ENCODE peak calls at places on chromosome 15, in five cellular contexts. R is retinal pigment epithelial cell, S is B cell, I is BJ, A is progenitor cell of endocrine pancreas. Z is an unnamed sample.

GRCh38 chr15:45456212-45457106 is 66.1 kb downstream of the SLC30A4 start:
- DNase-seq in S (no peak), I (peak), A (no peak), R (peak), Z (peak)

GRCh38 chr15:101320501-101321052 is 25.5 kb upstream of the SNRPA1 start:
- DNase-seq in A (no peak), S (no peak), R (no peak), I (no peak), Z (peak)

GRCh38 chr15:75167588-75168076 is 34.0 kb upstream of the C15orf39 start:
- DNase-seq in A (no peak), S (no peak), R (no peak), I (no peak), Z (no peak)

GRCh38 chr15:27398631-27399030 is 427.6 kb downstream of the GABRG3 start:
- DNase-seq in A (no peak), R (no peak), I (no peak), S (no peak), Z (no peak)

GRCh38 chr15:90181781-90182180 is 19.3 kb upstream of the SEMA4B start:
- DNase-seq in A (no peak), R (no peak), S (no peak), I (no peak), Z (no peak)

GRCh38 chr15:63708141-63708772 is 111.1 kb downstream of the FBXL22 start:
- DNase-seq in R (no peak), S (no peak), I (no peak), A (no peak), Z (no peak)

GRCh38 chr15:96421211-96421610 is 90.7 kb downstream of the NR2F2 start:
- DNase-seq in S (no peak), R (no peak), A (no peak), I (peak), Z (no peak)

GRCh38 chr15:101399431-101399830 is 90.1 kb downstream of the PCSK6 start:
- DNase-seq in S (no peak), I (no peak), A (no peak), R (no peak), Z (no peak)

GRCh38 chr15:43292375-43293078 is 25.8 kb upstream of the TGM5 start:
- DNase-seq in I (peak), R (no peak), S (no peak), A (no peak), Z (no peak)

GRCh38 chr15:34337557-34338306 is at the start of gene SLC12A6:
- DNase-seq in I (peak), A (peak), S (peak), R (peak), Z (peak)

GRCh38 chr15:39304201-39304841 is 276.6 kb upstream of the THBS1 start:
- DNase-seq in I (peak), R (no peak), S (no peak), A (no peak), Z (no peak)

GRCh38 chr15:81235781-81236507 is 39.3 kb downstream of the IL16 start:
- DNase-seq in S (no peak), I (peak), A (no peak), R (peak), Z (no peak)

GRCh38 chr15:38176155-38176554 is 76.5 kb upstream of the SPRED1 start:
- DNase-seq in I (no peak), R (no peak), A (no peak), S (no peak), Z (peak)

GRCh38 chr15:95292790-95293450 is 1037.6 kb upstream of the NR2F2 start:
- DNase-seq in R (no peak), I (no peak), A (no peak), S (no peak), Z (no peak)

GRCh38 chr15:96600350-96600749 is 269.9 kb downstream of the NR2F2 start:
- DNase-seq in A (no peak), R (no peak), S (no peak), I (no peak), Z (no peak)

GRCh38 chr15:48927181-48927580 is 36.5 kb downstream of the SHC4 start:
- DNase-seq in S (no peak), R (no peak), A (no peak), I (no peak), Z (no peak)

GRCh38 chr15:82545002-82545401 is 4.7 kb upstream of the RPS17 start:
- DNase-seq in A (no peak), R (no peak), S (no peak), I (no peak), Z (no peak)

GRCh38 chr15:47504624-47505256 is 212.6 kb upstream of the SEMA6D start:
- DNase-seq in I (no peak), S (no peak), A (no peak), R (no peak), Z (no peak)

GRCh38 chr15:41513282-41514227 is at the start of gene LTK:
- DNase-seq in A (no peak), S (no peak), I (no peak), R (no peak), Z (peak)

GRCh38 chr15:65055201-65055870 is 10.1 kb downstream of the SLC51B start:
- DNase-seq in I (no peak), R (no peak), S (no peak), A (no peak), Z (no peak)

GRCh38 chr15:92097473-92098178 is 244.1 kb downstream of the SLCO3A1 start:
- DNase-seq in R (no peak), A (peak), I (no peak), S (no peak), Z (peak)

GRCh38 chr15:39084683-39085530 is 496.0 kb upstream of the THBS1 start:
- DNase-seq in A (no peak), R (no peak), I (peak), S (no peak), Z (no peak)

GRCh38 chr15:78195735-78196201 is 38.6 kb downstream of the ACSBG1 start:
- DNase-seq in A (no peak), I (no peak), S (peak), R (no peak), Z (peak)

GRCh38 chr15:91135201-91136130 is 35.4 kb downstream of the SV2B start:
- DNase-seq in R (no peak), A (no peak), S (no peak), I (no peak), Z (peak)

GRCh38 chr15:58987501-58988010 is at the start of gene RNF111:
- DNase-seq in S (peak), R (peak), A (peak), I (peak), Z (peak)
- TF ChIP-seq CTCF in S (no peak), R (no peak), A (no peak), I (no peak), Z (no peak)

DNA sequence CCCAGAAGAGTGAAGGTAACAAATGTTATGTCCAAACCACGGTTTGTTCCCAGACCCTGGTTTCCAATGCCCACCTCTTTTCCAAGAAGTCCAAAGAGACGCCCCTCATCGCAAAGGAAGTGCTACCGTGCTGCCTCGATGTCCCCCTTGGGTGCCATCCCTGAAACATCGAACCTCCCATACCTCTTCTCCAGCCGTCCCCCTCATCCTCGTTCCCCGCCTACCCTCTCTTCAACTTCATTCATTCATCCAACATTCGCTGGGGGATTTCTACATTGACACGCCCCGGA is 471 bp downstream of the TIPIN start:
- DNase-seq in S (peak), I (no peak), R (no peak), A (no peak), Z (no peak)
- TF ChIP-seq CTCF in S (no peak), I (no peak), R (no peak), A (no peak), Z (no peak)

DNA sequence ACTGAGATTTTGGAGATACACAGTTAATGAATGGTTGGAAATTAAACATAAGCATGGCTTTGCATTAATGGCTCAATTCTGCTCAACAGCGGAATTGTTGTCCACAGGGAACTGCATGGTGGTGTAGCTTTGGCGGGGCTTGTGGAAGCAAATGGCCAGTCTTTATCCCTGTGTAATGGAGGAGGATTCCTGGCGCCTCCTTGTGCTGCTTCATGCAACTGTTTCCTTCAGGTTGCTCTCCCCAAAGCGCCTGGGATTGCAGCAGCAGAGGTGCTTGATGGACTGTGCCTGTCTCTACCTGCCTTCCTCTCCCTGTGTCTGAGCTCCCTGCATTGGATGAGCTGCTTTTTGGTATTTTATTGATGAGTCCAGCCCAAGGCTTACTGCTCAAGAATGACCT is 72.9 kb upstream of the NDN start:
- DNase-seq in I (no peak), A (no peak), S (no peak), R (no peak), Z (no peak)
- TF ChIP-seq CTCF in I (no peak), A (no peak), S (no peak), R (no peak), Z (no peak)

GRCh38 chr15:73539726-73540125 is 93.5 kb downstream of the NPTN start:
- DNase-seq in R (no peak), A (no peak), I (no peak), S (no peak), Z (no peak)
- TF ChIP-seq CTCF in R (peak), A (no peak), I (no peak), S (no peak), Z (no peak)

GRCh38 chr15:61527836-61528589 is 298.9 kb upstream of the RORA start:
- DNase-seq in A (no peak), S (no peak), R (no peak), I (no peak), Z (no peak)
- TF ChIP-seq CTCF in A (no peak), S (no peak), R (no peak), I (no peak), Z (no peak)

DNA sequence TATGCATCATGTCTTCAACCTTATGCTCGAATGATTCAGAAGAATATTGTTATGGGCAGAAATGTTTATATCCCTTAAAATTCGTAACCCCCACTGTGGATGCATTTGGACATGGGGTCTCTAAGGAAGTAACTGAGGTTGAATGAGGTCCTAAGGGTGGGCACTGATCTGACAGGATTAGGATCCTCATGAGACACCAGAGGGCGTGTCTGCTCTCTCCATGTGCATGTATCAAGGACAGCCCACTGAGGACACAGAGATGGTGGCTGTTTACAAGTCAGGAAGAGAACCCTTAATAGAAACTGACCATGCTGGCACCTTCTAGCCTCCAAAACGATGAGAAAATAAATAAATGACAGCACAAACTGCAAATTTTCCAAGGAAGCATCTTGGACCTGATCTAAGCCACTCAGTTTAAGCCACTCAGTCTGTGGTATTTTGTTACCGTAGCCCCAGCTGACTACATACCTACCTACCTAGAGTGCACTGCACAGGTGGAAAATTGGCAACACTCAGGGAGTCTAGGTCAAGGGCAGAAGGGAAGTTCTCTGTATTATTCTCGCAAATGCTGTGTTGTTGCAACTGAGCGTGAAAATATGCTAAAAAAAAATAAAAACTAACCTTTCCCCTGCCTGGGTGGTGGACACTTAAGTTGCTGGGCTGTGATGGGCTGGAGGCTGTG is 126.6 kb downstream of the TJP1 start:
- DNase-seq in I (no peak), A (no peak), R (no peak), S (no peak), Z (no peak)
- TF ChIP-seq CTCF in I (no peak), A (no peak), R (no peak), S (no peak), Z (no peak)

DNA sequence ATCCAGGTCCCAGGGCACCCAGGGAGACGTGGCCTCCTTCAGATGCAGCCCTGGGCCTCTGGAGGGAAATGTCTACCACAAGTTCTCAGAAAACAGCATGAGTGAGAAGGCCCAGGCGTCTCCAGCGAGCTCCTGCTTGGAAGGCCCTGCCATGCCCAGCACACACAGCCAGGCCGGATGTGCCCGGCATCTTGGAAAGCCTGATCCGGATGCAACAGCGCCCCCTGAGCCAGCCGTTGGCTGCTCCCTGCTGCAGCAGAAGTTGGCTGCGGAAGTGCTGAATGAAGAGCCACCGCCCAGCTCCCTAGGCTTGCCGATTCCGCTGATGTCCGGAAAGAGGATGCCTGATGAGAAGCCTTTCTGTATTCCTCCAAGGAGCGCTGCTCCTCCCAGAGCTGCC is 856 bp downstream of the NPAP1 start:
- DNase-seq in A (no peak), S (no peak), R (no peak), I (no peak), Z (no peak)
- TF ChIP-seq CTCF in A (no peak), S (no peak), R (no peak), I (no peak), Z (no peak)

DNA sequence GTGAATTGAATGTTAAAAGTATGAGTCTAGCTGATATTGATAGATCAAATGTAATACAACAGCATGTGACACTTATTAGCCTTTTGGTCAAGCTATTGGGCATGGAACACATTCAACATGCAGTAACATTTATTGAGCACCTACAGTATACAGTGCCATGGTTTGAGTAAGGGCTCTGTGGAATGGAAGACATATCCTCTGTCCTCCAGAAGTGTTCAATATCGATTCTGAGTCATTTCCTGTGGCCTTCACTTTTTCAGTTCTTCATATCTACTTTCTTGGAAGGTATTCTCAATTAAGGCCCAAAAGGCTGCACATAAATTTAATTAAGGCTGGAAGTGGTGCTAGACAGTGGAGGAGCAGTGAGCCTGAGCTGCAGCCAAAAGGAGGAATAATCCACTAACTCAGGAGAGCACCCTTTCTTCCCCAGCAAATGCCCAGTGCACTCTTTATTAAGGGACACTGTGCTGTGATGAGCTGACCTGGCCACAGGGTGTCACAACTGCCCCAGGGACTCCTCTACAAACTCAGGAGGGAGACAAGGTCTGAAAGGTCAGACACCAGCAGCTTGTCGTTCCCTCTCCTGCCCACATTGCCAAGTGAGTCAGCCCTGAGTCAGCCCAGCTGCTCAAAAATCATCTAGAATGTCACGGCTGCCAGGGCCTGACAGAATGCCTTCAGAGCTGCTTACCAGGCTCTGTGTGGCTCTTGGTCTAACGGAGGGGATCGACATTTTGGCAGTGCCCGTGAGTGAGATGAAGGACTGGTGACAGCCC is 544.8 kb downstream of the AGBL1 start:
- DNase-seq in I (peak), R (peak), S (no peak), A (peak), Z (no peak)
- TF ChIP-seq CTCF in I (no peak), R (peak), S (no peak), A (peak), Z (no peak)

GRCh38 chr15:28935316-28935715 is 49.5 kb downstream of the APBA2 start:
- DNase-seq in I (no peak), S (peak), A (no peak), R (no peak), Z (no peak)
- TF ChIP-seq CTCF in I (peak), S (no peak), A (peak), R (peak), Z (peak)

DNA sequence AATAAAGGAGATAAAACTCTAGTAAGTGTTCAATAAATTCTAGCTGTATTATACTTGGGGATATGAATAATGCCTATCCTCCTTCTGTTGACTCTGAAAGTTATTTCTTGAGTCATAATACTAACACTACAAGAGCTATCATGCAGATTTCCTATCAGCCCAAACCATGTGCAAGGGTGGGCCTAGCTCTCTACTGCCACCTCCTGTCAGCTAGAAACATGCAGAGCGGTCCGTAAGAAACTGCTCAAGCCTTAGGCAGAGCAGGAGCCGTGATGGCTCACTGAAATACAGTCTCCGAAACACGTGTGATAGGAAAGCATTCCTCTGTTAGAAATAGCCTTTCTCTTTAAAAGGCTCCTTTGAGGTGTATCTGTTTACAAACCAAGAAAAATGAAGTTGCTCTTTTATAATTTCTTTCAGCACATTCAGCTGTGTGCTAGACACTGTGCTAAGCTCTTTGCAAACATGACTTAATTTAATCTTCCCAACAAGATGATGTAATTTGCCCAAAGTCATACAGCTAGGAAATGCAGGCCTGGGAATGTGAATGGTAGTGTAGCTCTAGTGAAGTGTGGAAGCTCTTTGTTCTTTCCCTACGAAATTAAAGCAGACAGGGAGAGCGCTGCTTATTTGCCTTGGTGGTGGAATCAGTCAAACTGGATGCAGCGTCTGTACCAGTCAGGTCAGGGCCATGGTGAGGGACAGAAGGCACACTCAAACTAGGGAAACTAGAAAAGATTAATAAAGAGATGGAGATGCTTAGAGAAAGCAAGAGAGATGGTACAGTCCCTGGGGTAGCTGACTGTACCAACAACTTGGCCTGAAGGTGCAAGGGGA is 43.1 kb downstream of the MTHFS start:
- DNase-seq in R (peak), I (peak), S (peak), A (peak), Z (peak)
- TF ChIP-seq CTCF in R (peak), I (peak), S (peak), A (peak), Z (peak)

Z was measured in GM13977.